ENCODE peak calls at places on chromosomes 11 and 22, in six cellular contexts. One of them, this sample, is unnamed.

GRCh38 chr22:38338772-38339379 is 21.6 kb upstream of the CSNK1E start:
- DNase-seq in iris pigment epithelial cell: peak; percentile 27
- DNase-seq in colonic mucosa: no peak
- DNase-seq in tibial nerve: no peak
- DNase-seq in astrocyte of the cerebellum: no peak
- DNase-seq in DMS153: no peak
- DNase-seq in this sample: no peak

GRCh38 chr11:2140411-2141400 is 1.5 kb upstream of the IGF2 start:
- DNase-seq in iris pigment epithelial cell: no peak
- DNase-seq in colonic mucosa: no peak
- DNase-seq in tibial nerve: no peak
- DNase-seq in astrocyte of the cerebellum: no peak
- DNase-seq in DMS153: no peak
- DNase-seq in this sample: peak; percentile 17

GRCh38 chr11:9757809-9758675 is 94.2 kb downstream of the SWAP70 start:
- DNase-seq in iris pigment epithelial cell: peak; percentile 80
- DNase-seq in colonic mucosa: peak; percentile 91
- DNase-seq in tibial nerve: peak; percentile 75
- DNase-seq in astrocyte of the cerebellum: no peak
- DNase-seq in DMS153: peak; percentile 38
- DNase-seq in this sample: peak; percentile 87

GRCh38 chr22:23259916-23260644 is 79.8 kb downstream of the BCR start:
- DNase-seq in iris pigment epithelial cell: no peak
- DNase-seq in colonic mucosa: no peak
- DNase-seq in tibial nerve: no peak
- DNase-seq in astrocyte of the cerebellum: no peak
- DNase-seq in DMS153: no peak
- DNase-seq in this sample: no peak

GRCh38 chr11:72786305-72787261 is 7.3 kb downstream of the STARD10 start:
- DNase-seq in iris pigment epithelial cell: no peak
- DNase-seq in colonic mucosa: peak; percentile 92
- DNase-seq in tibial nerve: no peak
- DNase-seq in astrocyte of the cerebellum: no peak
- DNase-seq in DMS153: peak; percentile 96
- DNase-seq in this sample: no peak

GRCh38 chr11:36619502-36619901 is 21.5 kb upstream of the RAG2 start:
- DNase-seq in iris pigment epithelial cell: no peak
- DNase-seq in colonic mucosa: no peak
- DNase-seq in tibial nerve: no peak
- DNase-seq in astrocyte of the cerebellum: no peak
- DNase-seq in DMS153: no peak
- DNase-seq in this sample: no peak

GRCh38 chr11:121212696-121213567 is 79.6 kb upstream of the SC5D start:
- DNase-seq in iris pigment epithelial cell: no peak
- DNase-seq in colonic mucosa: no peak
- DNase-seq in tibial nerve: no peak
- DNase-seq in astrocyte of the cerebellum: no peak
- DNase-seq in DMS153: no peak
- DNase-seq in this sample: no peak

GRCh38 chr11:93128574-93128973 is 69.2 kb downstream of the SLC36A4 start:
- DNase-seq in iris pigment epithelial cell: no peak
- DNase-seq in colonic mucosa: no peak
- DNase-seq in tibial nerve: no peak
- DNase-seq in astrocyte of the cerebellum: no peak
- DNase-seq in DMS153: no peak
- DNase-seq in this sample: no peak

GRCh38 chr11:27618591-27618990 is 81.7 kb downstream of the BDNF start:
- DNase-seq in iris pigment epithelial cell: no peak
- DNase-seq in colonic mucosa: no peak
- DNase-seq in tibial nerve: no peak
- DNase-seq in astrocyte of the cerebellum: no peak
- DNase-seq in DMS153: no peak
- DNase-seq in this sample: no peak

GRCh38 chr11:94834931-94835330 is 66.8 kb downstream of the AMOTL1 start:
- DNase-seq in iris pigment epithelial cell: peak; percentile 39
- DNase-seq in colonic mucosa: no peak
- DNase-seq in tibial nerve: no peak
- DNase-seq in astrocyte of the cerebellum: peak; percentile 19
- DNase-seq in DMS153: no peak
- DNase-seq in this sample: no peak

GRCh38 chr11:110199184-110199981 is 97.0 kb downstream of the RDX start:
- DNase-seq in iris pigment epithelial cell: peak; percentile 92
- DNase-seq in colonic mucosa: no peak
- DNase-seq in tibial nerve: no peak
- DNase-seq in astrocyte of the cerebellum: no peak
- DNase-seq in DMS153: no peak
- DNase-seq in this sample: no peak

This sample was measured in pancreas.